ENCODE peak calls at places on chromosomes 12 and 14, in seven cellular contexts. P, C, E, Y, V, O and L are unnamed samples.

GRCh38 chr12:49631336-49631907 is 8.1 kb downstream of the PRPF40B start:
- DNase-seq in C (no peak), O (no peak), E (no peak), Y (no peak), P (no peak), V (no peak), L (no peak)

GRCh38 chr14:75205586-75205985 is 29.2 kb upstream of the TMED10 start:
- DNase-seq in C (no peak), Y (peak; percentile 77), V (no peak), E (peak; percentile 11), O (no peak), P (no peak), L (no peak)

GRCh38 chr14:32366256-32366655 is 37.2 kb downstream of the AKAP6 start:
- DNase-seq in C (peak; percentile 41), E (no peak), P (peak; percentile 22), V (no peak), O (no peak), Y (no peak), L (no peak)

GRCh38 chr12:57745485-57745881 is 644 bp downstream of the TSPAN31 start:
- DNase-seq in Y (peak; percentile 7), C (no peak), V (no peak), E (peak; percentile 74), O (no peak), P (no peak), L (no peak)

GRCh38 chr12:31224768-31225448 is 101.0 kb downstream of the SINHCAF start:
- DNase-seq in V (no peak), O (peak; percentile 12), P (no peak), E (no peak), Y (no peak), C (no peak), L (no peak)

GRCh38 chr14:101340556-101340955 is 220.7 kb upstream of the DIO3 start:
- DNase-seq in Y (no peak), P (no peak), O (no peak), V (no peak), E (no peak), C (no peak), L (no peak)

GRCh38 chr14:73783107-73783727 is 68.4 kb upstream of the PTGR2 start:
- DNase-seq in P (no peak), V (no peak), O (no peak), Y (no peak), C (no peak), E (peak; percentile 63), L (no peak)

GRCh38 chr14:21089271-21089670 is 9.2 kb downstream of the ZNF219 start:
- DNase-seq in E (no peak), O (no peak), Y (no peak), C (no peak), P (no peak), V (no peak), L (no peak)

GRCh38 chr12:40224439-40225291 is at the start of gene LRRK2:
- DNase-seq in P (peak; percentile 68), C (peak; percentile 66), V (peak; percentile 88), E (peak; percentile 99), Y (peak; percentile 28), O (peak; percentile 87), L (peak; percentile 45)

GRCh38 chr12:108918206-108918605 is 38.3 kb downstream of the DAO start:
- DNase-seq in E (no peak), C (no peak), Y (no peak), P (no peak), O (no peak), V (no peak), L (no peak)

GRCh38 chr14:30874999-30875787 is 834 bp downstream of the COCH start:
- DNase-seq in E (peak; percentile 72), C (no peak), Y (no peak), V (no peak), P (no peak), O (peak; percentile 73), L (no peak)

GRCh38 chr14:86057018-86057667 is 527.2 kb downstream of the FLRT2 start:
- DNase-seq in V (no peak), E (no peak), C (peak; percentile 45), O (no peak), Y (peak; percentile 39), P (no peak), L (no peak)

GRCh38 chr12:121392325-121392716 is 7.6 kb upstream of the RNF34 start:
- DNase-seq in Y (no peak), V (no peak), C (no peak), O (no peak), P (no peak), E (no peak), L (no peak)

GRCh38 chr14:97074456-97074855 is 277.3 kb downstream of the VRK1 start:
- DNase-seq in E (no peak), V (no peak), C (no peak), P (no peak), O (no peak), Y (no peak), L (no peak)

GRCh38 chr14:61577506-61577931 is 117.8 kb upstream of the HIF1A start:
- DNase-seq in O (no peak), Y (no peak), C (no peak), P (no peak), V (no peak), E (no peak), L (no peak)

GRCh38 chr14:41865894-41866293 is 259.2 kb downstream of the LRFN5 start:
- DNase-seq in C (no peak), E (no peak), P (no peak), O (no peak), V (no peak), Y (no peak), L (no peak)

GRCh38 chr12:650983-651382 is 12.3 kb downstream of the NINJ2 start:
- DNase-seq in O (no peak), P (no peak), E (peak; percentile 14), Y (no peak), C (no peak), V (no peak), L (no peak)
- TF ChIP-seq CTCF in O (no peak), P (no peak), E (no peak), Y (no peak), C (no peak), V (no peak), L (no peak)

DNA sequence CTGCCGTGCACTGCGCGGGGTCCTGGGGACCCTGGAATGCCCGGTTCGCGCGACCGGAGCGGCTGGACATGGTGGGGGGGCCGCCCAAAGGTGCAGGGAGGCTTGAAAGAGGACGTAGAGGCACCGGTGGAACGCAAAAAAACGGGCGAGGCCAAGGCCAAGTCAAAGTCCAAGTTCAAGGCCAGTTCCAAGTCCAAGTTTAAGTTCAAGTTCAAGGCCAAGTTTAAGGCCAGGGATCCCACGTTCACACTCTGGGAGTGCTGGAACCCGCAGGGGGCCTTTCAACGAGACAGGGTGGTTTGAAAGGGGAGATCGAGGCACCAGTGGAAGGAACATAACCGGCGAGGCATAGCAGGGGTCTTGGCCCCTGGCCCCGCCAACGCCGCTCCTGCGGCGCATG is 317.6 kb downstream of the ALG10 start:
- DNase-seq in P (no peak), C (no peak), O (no peak), Y (no peak), E (no peak), V (no peak), L (no peak)
- H3K9me3 ChIP-seq in P (no peaks in the 10 kb centered on the region), C (no peaks in the 10 kb centered on the region), O (no peaks in the 10 kb centered on the region), Y (peaks cover 36% of the 10 kb centered on the region), E (no peaks in the 10 kb centered on the region), V (peaks cover 3% of the 10 kb centered on the region), L (no peaks in the 10 kb centered on the region)

GRCh38 chr12:71216725-71217579 is 59.2 kb upstream of the TSPAN8 start:
- DNase-seq in P (peak; percentile 24), V (no peak), Y (peak; percentile 0), E (no peak), O (no peak), C (peak; percentile 61), L (no peak)
- TF ChIP-seq CTCF in P (peak; percentile 63), V (peak; percentile 32), Y (no peak), E (no peak), O (peak; percentile 17), C (peak; percentile 67), L (peak; percentile 42)

DNA sequence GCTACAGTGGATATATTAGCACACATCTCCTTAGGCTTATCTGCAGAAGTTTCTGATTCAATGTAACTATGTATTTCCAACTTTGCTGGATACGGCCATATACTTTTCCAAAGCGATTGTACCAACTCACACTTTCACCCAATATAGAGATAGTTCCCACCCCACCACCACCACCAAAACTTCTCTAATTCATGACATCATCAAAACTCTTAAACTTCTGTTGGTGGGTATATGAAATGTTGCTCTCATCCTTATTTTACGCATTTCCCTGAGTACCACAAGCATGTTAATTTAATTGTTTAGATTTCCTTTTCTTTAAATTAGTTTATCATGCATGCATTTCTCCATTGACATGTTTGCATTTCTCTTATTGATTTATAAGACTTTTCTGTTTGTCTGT is 95.6 kb downstream of the PRKD1 start:
- DNase-seq in Y (no peak), O (no peak), E (no peak), V (no peak), C (no peak), P (no peak), L (no peak)
- H3K9me3 ChIP-seq in Y (no peaks in the 10 kb centered on the region), O (no peaks in the 10 kb centered on the region), E (no peaks in the 10 kb centered on the region), V (no peaks in the 10 kb centered on the region), C (no peaks in the 10 kb centered on the region), P (no peaks in the 10 kb centered on the region), L (no peaks in the 10 kb centered on the region)

GRCh38 chr12:13000935-13001724 is 1.1 kb upstream of the HEBP1 start:
- DNase-seq in V (peak; percentile 52), E (peak; percentile 92), O (peak; percentile 84), C (peak; percentile 75), P (peak; percentile 60), Y (peak; percentile 32), L (no peak)
- TF ChIP-seq CTCF in V (peak; percentile 62), E (no peak), O (no peak), C (peak; percentile 51), P (peak; percentile 39), Y (peak; percentile 25), L (peak; percentile 45)

DNA sequence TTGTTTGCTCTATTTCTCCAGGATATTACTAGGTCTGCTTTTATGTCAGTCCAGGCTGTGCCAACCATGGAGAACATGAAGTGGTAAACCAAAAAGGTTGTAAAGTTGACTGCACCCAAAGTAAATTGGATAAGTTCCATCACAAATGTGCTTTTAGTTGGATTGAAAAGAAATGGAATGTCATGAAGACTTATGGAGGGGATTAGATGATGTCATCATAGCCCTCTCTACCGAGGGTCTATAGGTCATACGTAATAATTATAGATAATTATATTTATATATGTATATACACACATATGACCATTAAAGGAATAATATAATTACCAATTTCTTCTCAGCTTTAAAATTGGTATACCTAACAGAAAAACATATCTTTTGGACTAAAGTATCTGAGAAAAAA is 714.9 kb downstream of the NOVA1 start:
- DNase-seq in C (no peak), E (no peak), P (no peak), V (no peak), Y (no peak), O (no peak), L (no peak)
- H3K9me3 ChIP-seq in C (no peaks in the 10 kb centered on the region), E (no peaks in the 10 kb centered on the region), P (no peaks in the 10 kb centered on the region), V (no peaks in the 10 kb centered on the region), Y (no peaks in the 10 kb centered on the region), O (no peaks in the 10 kb centered on the region), L (no peaks in the 10 kb centered on the region)

GRCh38 chr12:51536159-51536558 is 54.9 kb upstream of the SCN8A start:
- DNase-seq in Y (peak; percentile 19), E (no peak), P (no peak), C (no peak), O (no peak), V (no peak), L (no peak)
- TF ChIP-seq CTCF in Y (peak; percentile 12), E (no peak), P (no peak), C (peak; percentile 16), O (no peak), V (no peak), L (no peak)

DNA sequence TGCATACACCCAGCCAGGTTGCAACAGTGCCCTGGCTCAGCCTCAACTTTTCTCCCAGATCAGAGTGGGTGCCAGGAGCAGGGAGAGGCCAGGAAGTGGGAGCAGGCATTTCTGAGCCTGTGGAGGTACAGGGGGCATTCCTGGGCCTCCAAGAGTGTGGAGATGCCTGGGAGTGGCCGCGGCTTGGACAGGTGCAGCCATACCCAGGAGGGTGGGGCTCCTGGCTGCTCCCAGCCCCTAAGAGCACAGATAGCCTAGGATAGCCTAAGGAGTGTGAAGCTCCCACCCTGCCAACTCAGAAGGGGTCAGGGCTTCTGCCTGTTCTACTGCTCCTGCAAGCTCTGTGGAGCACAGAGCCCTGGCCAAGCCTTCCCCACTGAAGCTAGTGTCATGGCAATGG is 543.4 kb downstream of the RPL10L start:
- DNase-seq in C (no peak), V (no peak), E (no peak), P (no peak), Y (no peak), O (no peak), L (no peak)
- H3K9me3 ChIP-seq in C (peaks cover 5% of the 10 kb centered on the region), V (peaks cover 55% of the 10 kb centered on the region), E (no peaks in the 10 kb centered on the region), P (no peaks in the 10 kb centered on the region), Y (peaks cover 28% of the 10 kb centered on the region), O (no peaks in the 10 kb centered on the region), L (no peaks in the 10 kb centered on the region)